ENCODE peak calls at places on chromosomes 16 and 17, in eight cellular contexts. J is HTR-8/SVneo; N is NCI-H1105; C is progenitor cell of endocrine pancreas; B is lower lobe of right lung; Q is stomach; Z is CD8-positive, alpha-beta memory T cell; V is head of caudate nucleus. H is an unnamed sample.

GRCh38 chr17:37608369-37609169 is 649 bp downstream of the SYNRG start:
- DNase-seq in Q (peak), C (peak), B (no peak), V (no peak), N (peak), J (peak), Z (peak), H (no peak)

GRCh38 chr16:75256059-75256870 is 4.8 kb upstream of the BCAR1 start:
- DNase-seq in Z (no peak), N (no peak), J (no peak), Q (peak), B (peak), C (no peak), V (no peak), H (no peak)

GRCh38 chr16:48011466-48011865 is 144.3 kb downstream of the ABCC12 start:
- DNase-seq in N (no peak), Z (no peak), J (no peak), Q (no peak), C (no peak), V (no peak), B (no peak), H (no peak)

GRCh38 chr16:72666267-72666666 is 381.7 kb downstream of the ZFHX3 start:
- DNase-seq in C (no peak), B (no peak), Z (no peak), N (no peak), Q (no peak), J (no peak), V (no peak), H (no peak)

GRCh38 chr17:13114601-13115024 is 96.8 kb upstream of the ELAC2 start:
- DNase-seq in Q (peak), C (peak), B (no peak), J (peak), Z (no peak), V (peak), N (no peak), H (no peak)

GRCh38 chr17:59074494-59074893 is 32.2 kb downstream of the TRIM37 start:
- DNase-seq in Z (no peak), J (peak), C (no peak), N (no peak), Q (no peak), B (no peak), V (no peak), H (no peak)

GRCh38 chr16:15611610-15612009 is 31.3 kb downstream of the MARF1 start:
- DNase-seq in V (no peak), B (no peak), Q (no peak), J (no peak), N (no peak), C (no peak), Z (no peak), H (no peak)

GRCh38 chr16:2968368-2968737 is 795 bp upstream of the PAQR4 start:
- DNase-seq in Q (no peak), V (no peak), J (no peak), B (peak), Z (no peak), N (no peak), C (no peak), H (no peak)

GRCh38 chr16:85879975-85880831 is 18.8 kb upstream of the IRF8 start:
- DNase-seq in Z (no peak), B (no peak), V (no peak), J (no peak), C (no peak), Q (no peak), N (no peak), H (no peak)

GRCh38 chr17:6413073-6413472 is 21.8 kb downstream of the AIPL1 start:
- DNase-seq in V (no peak), J (peak), B (no peak), Z (no peak), Q (no peak), N (no peak), C (no peak), H (no peak)

GRCh38 chr17:55089955-55090573 is 121.5 kb downstream of the STXBP4 start:
- DNase-seq in Z (no peak), J (no peak), V (peak), B (no peak), N (no peak), Q (no peak), C (no peak), H (peak)

GRCh38 chr16:57725077-57725953 is 10.3 kb upstream of the KATNB1 start:
- DNase-seq in J (no peak), C (no peak), Z (no peak), N (no peak), B (no peak), V (no peak), Q (no peak), H (no peak)

GRCh38 chr16:1902547-1903219 is 15.5 kb downstream of the HS3ST6 start:
- DNase-seq in B (no peak), C (no peak), V (no peak), J (no peak), N (no peak), Q (no peak), Z (no peak), H (no peak)

GRCh38 chr16:9053006-9053601 is 38.3 kb upstream of the HAPSTR1 start:
- DNase-seq in N (no peak), Q (peak), J (peak), B (peak), C (peak), Z (no peak), V (peak), H (no peak)

GRCh38 chr16:69741519-69741918 is 13.2 kb downstream of the NOB1 start:
- DNase-seq in J (no peak), V (no peak), C (no peak), B (no peak), Z (no peak), N (no peak), Q (no peak), H (no peak)

GRCh38 chr16:85283305-85284050 is 171.2 kb upstream of the CIBAR2 start:
- DNase-seq in Z (no peak), Q (no peak), C (no peak), V (no peak), B (no peak), J (no peak), N (no peak), H (no peak)

GRCh38 chr17:40915199-40915661 is 22.2 kb downstream of the KRT23 start:
- DNase-seq in Q (no peak), C (no peak), B (no peak), J (peak), Z (no peak), V (no peak), N (no peak), H (no peak)

GRCh38 chr16:57004387-57005250 is 15.3 kb downstream of the NLRC5 start:
- DNase-seq in Z (no peak), N (no peak), B (no peak), V (no peak), C (no peak), Q (no peak), J (no peak), H (no peak)

GRCh38 chr16:31216552-31217530 is at the start of gene PYDC1:
- DNase-seq in C (no peak), Z (no peak), B (peak), Q (no peak), V (no peak), N (no peak), J (no peak), H (no peak)

GRCh38 chr17:43713494-43714162 is 45.0 kb downstream of the SOST start:
- DNase-seq in Z (no peak), V (peak), N (peak), C (peak), Q (no peak), J (peak), B (no peak), H (no peak)

GRCh38 chr17:82956726-82957468 is 117.1 kb upstream of the ZNF750 start:
- DNase-seq in C (no peak), V (no peak), J (no peak), N (no peak), Z (no peak), B (no peak), Q (peak), H (no peak)

GRCh38 chr17:78624461-78625216 is 47.4 kb upstream of the DNAH17 start:
- DNase-seq in J (no peak), C (no peak), B (no peak), V (no peak), Q (no peak), N (no peak), Z (no peak), H (no peak)

GRCh38 chr17:73068322-73069153 is 23.9 kb downstream of the SLC39A11 start:
- DNase-seq in J (peak), Z (no peak), C (no peak), N (no peak), Q (no peak), B (no peak), V (peak), H (no peak)

GRCh38 chr16:81094771-81095251 is 1.4 kb downstream of the GCSH start:
- DNase-seq in B (no peak), J (no peak), V (no peak), Z (no peak), N (no peak), Q (no peak), C (no peak), H (no peak)

GRCh38 chr17:77440571-77440981 is 299.8 kb downstream of the SEC14L1 start:
- DNase-seq in Z (no peak), Q (no peak), B (no peak), C (no peak), V (no peak), J (no peak), N (no peak), H (no peak)

GRCh38 chr17:41521574-41522261 is 3.0 kb upstream of the KRT15 start:
- DNase-seq in N (no peak), Z (no peak), J (peak), V (no peak), Q (peak), C (peak), B (peak), H (no peak)

GRCh38 chr17:2090804-2091534 is 36.1 kb downstream of the HIC1 start:
- DNase-seq in V (no peak), J (peak), C (no peak), B (no peak), Z (no peak), N (no peak), Q (no peak), H (no peak)

GRCh38 chr17:39757931-39758873 is 20.5 kb downstream of the GRB7 start:
- DNase-seq in N (no peak), C (no peak), B (no peak), Q (no peak), J (no peak), Z (no peak), V (no peak), H (peak)

GRCh38 chr16:62041401-62041800 is 5.2 kb upstream of the CDH8 start:
- DNase-seq in N (no peak), Q (no peak), J (no peak), C (peak), V (peak), B (no peak), Z (no peak), H (no peak)